ENCODE peak calls at places on chromosomes 11 and 22, in six cellular contexts. X, N, T, U, E and I are unnamed samples.

GRCh38 chr22:17945156-17945850 is 79.1 kb downstream of the MICAL3 start:
- DNase-seq in X (no peak), U (no peak), T (no peak), E (no peak), N (no peak), I (no peak)

GRCh38 chr11:58318532-58318931 is 40.3 kb downstream of the OR5B17 start:
- DNase-seq in N (no peak), E (no peak), U (no peak), X (no peak), T (peak; percentile 64), I (no peak)

GRCh38 chr22:20782083-20782482 is 8.2 kb downstream of the SERPIND1 start:
- DNase-seq in T (no peak), U (no peak), N (no peak), X (no peak), E (no peak), I (no peak)

GRCh38 chr11:72721276-72721675 is 30.9 kb downstream of the ARAP1 start:
- DNase-seq in E (no peak), U (no peak), T (no peak), X (no peak), N (no peak), I (no peak)

GRCh38 chr22:30357650-30358215 is 926 bp downstream of the CCDC157 start:
- DNase-seq in N (no peak), U (no peak), X (no peak), T (no peak), E (no peak), I (no peak)

GRCh38 chr11:68340003-68340767 is 27.8 kb downstream of the LRP5 start:
- DNase-seq in E (no peak), T (no peak), N (no peak), X (no peak), U (no peak), I (peak; percentile 48)

GRCh38 chr11:57983211-57983610 is 40.5 kb upstream of the OR9Q1 start:
- DNase-seq in N (no peak), U (no peak), X (no peak), T (no peak), E (no peak), I (no peak)

GRCh38 chr11:29119691-29120328 is 897.0 kb downstream of the KCNA4 start:
- DNase-seq in E (no peak), X (no peak), U (no peak), N (no peak), T (peak; percentile 82), I (no peak)

GRCh38 chr11:126716456-126717083 is 284.0 kb downstream of the KIRREL3 start:
- DNase-seq in T (peak; percentile 47), N (no peak), X (no peak), U (peak; percentile 3), E (peak; percentile 23), I (peak; percentile 7)

GRCh38 chr11:26842458-26842841 is 120.6 kb upstream of the SLC5A12 start:
- DNase-seq in N (no peak), U (no peak), X (no peak), E (no peak), T (peak; percentile 64), I (no peak)

GRCh38 chr22:50250555-50251471 is at the start of gene HDAC10:
- DNase-seq in E (peak; percentile 60), N (no peak), X (peak; percentile 62), U (peak; percentile 56), T (peak; percentile 94), I (peak; percentile 71)

GRCh38 chr11:101870510-101870909 is 44.3 kb upstream of the CEP126 start:
- DNase-seq in T (peak; percentile 88), N (no peak), E (no peak), U (no peak), X (no peak), I (no peak)

GRCh38 chr11:12160680-12161079 is 50.3 kb downstream of the MICAL2 start:
- DNase-seq in U (no peak), E (no peak), T (no peak), N (no peak), X (no peak), I (no peak)

GRCh38 chr11:12389676-12390075 is 12.3 kb downstream of the PARVA start:
- DNase-seq in U (no peak), X (no peak), T (peak; percentile 62), N (no peak), E (no peak), I (no peak)

GRCh38 chr11:122780296-122780949 is 57.9 kb upstream of the CRTAM start:
- DNase-seq in X (no peak), T (no peak), U (no peak), N (no peak), E (no peak), I (no peak)

GRCh38 chr11:126419801-126420729 is 64.6 kb downstream of the ST3GAL4 start:
- DNase-seq in X (no peak), U (no peak), T (no peak), E (no peak), N (no peak), I (no peak)

GRCh38 chr11:695606-696381 is at the start of gene TMEM80:
- DNase-seq in N (peak; percentile 98), E (peak; percentile 99), U (peak; percentile 93), T (peak; percentile 100), X (peak; percentile 96), I (peak; percentile 99)

GRCh38 chr11:68610452-68611116 is 73.8 kb upstream of the GAL start:
- DNase-seq in E (no peak), N (no peak), X (no peak), T (peak; percentile 40), U (no peak), I (no peak)

GRCh38 chr11:119421351-119421750 is 1.6 kb downstream of the THY1 start:
- DNase-seq in T (peak; percentile 47), N (no peak), U (no peak), X (no peak), E (no peak), I (no peak)

GRCh38 chr11:133137270-133137669 is 395.0 kb downstream of the OPCML start:
- DNase-seq in U (no peak), N (no peak), E (no peak), X (no peak), T (no peak), I (no peak)

GRCh38 chr11:67651976-67652895 is 1.7 kb upstream of the ACY3 start:
- DNase-seq in X (no peak), E (no peak), U (no peak), N (no peak), T (no peak), I (no peak)

GRCh38 chr11:8099291-8099899 is 18.4 kb downstream of the TUB start:
- DNase-seq in N (peak; percentile 73), E (peak; percentile 65), X (peak; percentile 41), U (peak; percentile 48), T (peak; percentile 76), I (peak; percentile 56)

GRCh38 chr11:20973959-20974358 is 304.6 kb downstream of the NELL1 start:
- DNase-seq in T (no peak), X (no peak), U (no peak), N (no peak), E (no peak), I (no peak)

GRCh38 chr22:49320714-49321476 is 506.8 kb downstream of the BRD1 start:
- DNase-seq in X (no peak), U (no peak), T (no peak), N (no peak), E (no peak), I (no peak)

GRCh38 chr11:7098235-7098832 is 9.5 kb downstream of the RBMXL2 start:
- DNase-seq in T (peak; percentile 64), U (peak; percentile 49), X (no peak), N (no peak), E (no peak), I (peak; percentile 40)

GRCh38 chr11:6568191-6568918 is 35.1 kb downstream of the RRP8 start:
- DNase-seq in E (no peak), N (no peak), U (no peak), T (peak; percentile 47), X (no peak), I (no peak)

GRCh38 chr22:46149998-46150549 is at the start of gene PPARA:
- DNase-seq in T (peak; percentile 87), U (peak; percentile 46), X (peak; percentile 77), N (peak; percentile 78), E (peak; percentile 91), I (peak; percentile 86)

GRCh38 chr11:88515002-88515401 is 177.5 kb upstream of the CTSC start:
- DNase-seq in N (no peak), U (no peak), X (no peak), E (no peak), T (no peak), I (no peak)

GRCh38 chr22:36758792-36759271 is 17.1 kb downstream of the IFT27 start:
- DNase-seq in X (no peak), U (no peak), T (no peak), E (no peak), N (no peak), I (no peak)

GRCh38 chr22:47484960-47485571 is 722.6 kb downstream of the TBC1D22A start:
- DNase-seq in T (no peak), E (no peak), X (no peak), U (no peak), N (no peak), I (no peak)

GRCh38 chr22:47486569-47487312 is 724.3 kb downstream of the TBC1D22A start:
- DNase-seq in E (no peak), T (no peak), X (no peak), N (no peak), U (no peak), I (no peak)
- H3K9me3 ChIP-seq in E (no peaks in the 10 kb centered on the region), T (no peaks in the 10 kb centered on the region), X (no peaks in the 10 kb centered on the region), N (no peaks in the 10 kb centered on the region), U (no peaks in the 10 kb centered on the region), I (no peaks in the 10 kb centered on the region)

DNA sequence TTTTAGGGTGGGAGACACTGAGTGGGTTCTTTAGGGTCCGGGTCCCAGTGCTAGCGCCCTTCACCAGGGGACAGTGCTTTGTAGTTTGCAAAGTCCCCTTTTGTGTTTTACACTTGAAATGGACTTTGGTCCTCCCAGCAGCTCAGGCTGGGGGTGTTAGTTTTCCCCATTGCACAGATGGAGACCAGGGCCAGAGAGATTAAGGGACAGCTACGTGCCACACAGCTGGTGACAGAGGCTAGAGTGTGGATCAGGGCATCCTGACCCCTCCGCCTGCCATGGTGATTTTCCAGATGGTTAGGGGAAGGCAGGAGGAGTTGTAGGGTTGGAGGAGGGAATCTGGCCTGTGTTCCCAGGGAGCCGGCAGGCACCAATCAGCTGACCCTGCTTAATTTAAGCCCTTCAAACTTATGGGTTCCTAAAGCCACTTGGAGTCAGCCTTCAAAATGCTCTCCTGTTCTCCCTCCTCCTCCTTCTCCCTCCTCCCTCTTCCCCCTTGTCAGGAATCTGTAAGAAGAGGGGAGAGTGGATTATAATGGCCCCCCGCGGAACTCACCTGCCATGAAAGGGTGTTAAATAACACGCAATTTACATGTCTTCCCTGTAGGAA is 22.5 kb upstream of the MPPED1 start:
- DNase-seq in N (no peak), X (no peak), E (no peak), T (no peak), U (peak; percentile 51), I (no peak)
- H3K27ac ChIP-seq in N (no peak overlapping the region), X (no peak overlapping the region), E (no peak overlapping the region), T (no peak overlapping the region), U (peak overlapping the region; percentile 16), I (no peak overlapping the region)

GRCh38 chr11:35084817-35085424 is 54.0 kb upstream of the CD44 start:
- DNase-seq in N (no peak), X (no peak), E (no peak), U (no peak), T (no peak), I (no peak)
- H3K4me1 ChIP-seq in N (peaks cover 5% of the 10 kb centered on the region), X (peaks cover 59% of the 10 kb centered on the region), E (no peaks in the 10 kb centered on the region), U (no peaks in the 10 kb centered on the region), T (peaks cover 39% of the 10 kb centered on the region), I (peaks cover 82% of the 10 kb centered on the region)

DNA sequence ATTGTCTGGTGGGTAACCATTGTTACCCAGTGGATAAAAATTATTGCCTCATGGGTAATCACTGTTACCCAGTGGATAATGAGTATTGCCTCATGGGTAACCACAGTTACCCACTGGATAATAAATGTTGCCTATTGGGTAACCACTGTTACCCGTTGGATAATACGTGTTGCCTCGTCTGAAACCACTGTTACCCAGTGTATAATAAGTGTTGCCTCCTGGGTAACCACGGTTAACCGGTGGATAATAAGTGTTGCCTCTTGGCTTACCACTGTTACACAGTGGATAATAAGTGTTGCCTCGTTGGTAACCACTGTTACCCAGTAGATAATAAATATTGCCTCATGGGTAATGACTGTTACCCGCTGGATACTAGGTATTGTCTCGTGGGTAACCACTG is 20.9 kb upstream of the NXPE4 start:
- DNase-seq in T (no peak), N (no peak), X (no peak), U (no peak), E (no peak), I (no peak)
- H3K9me3 ChIP-seq in T (no peaks in the 10 kb centered on the region), N (no peaks in the 10 kb centered on the region), X (no peaks in the 10 kb centered on the region), U (peaks cover 100% of the 10 kb centered on the region), E (no peaks in the 10 kb centered on the region), I (no peaks in the 10 kb centered on the region)